ENCODE peak calls at places on chromosomes 13 and 19, in five cellular contexts. F is nephron progenitor cell, I is GM10248, O is BJ, B is psoas muscle. G is an unnamed sample.

GRCh38 chr19:18379803-18380747 is 5.9 kb upstream of the GDF15 start:
- DNase-seq in F (no peak), I (no peak), O (peak), B (peak), G (no peak)

GRCh38 chr13:111202149-111202548 is 87.0 kb downstream of the ARHGEF7 start:
- DNase-seq in F (no peak), I (no peak), O (no peak), B (no peak), G (no peak)

GRCh38 chr13:105638446-105638845 is 897.0 kb downstream of the EFNB2 start:
- DNase-seq in F (no peak), I (no peak), O (no peak), B (no peak), G (no peak)

GRCh38 chr19:20444202-20444885 is 121.2 kb downstream of the ZNF737 start:
- DNase-seq in F (no peak), I (no peak), O (no peak), B (no peak), G (no peak)

GRCh38 chr19:2549701-2550191 is 73.8 kb downstream of the GADD45B start:
- DNase-seq in F (no peak), I (no peak), O (peak), B (peak), G (no peak)

GRCh38 chr13:49246850-49247721 is 639 bp upstream of the CDADC1 start:
- DNase-seq in F (no peak), I (no peak), O (no peak), B (no peak), G (no peak)

GRCh38 chr13:40094056-40094455 is 438.6 kb downstream of the COG6 start:
- DNase-seq in F (no peak), I (no peak), O (no peak), B (no peak), G (no peak)

GRCh38 chr19:44988896-44989563 is 12.2 kb upstream of the RELB start:
- DNase-seq in F (peak), I (peak), O (no peak), B (peak), G (no peak)

GRCh38 chr19:7605490-7606222 is 10.0 kb downstream of the CAMSAP3 start:
- DNase-seq in F (peak), I (peak), O (no peak), B (no peak), G (peak)

GRCh38 chr13:112979406-112979902 is 10.4 kb downstream of the MCF2L start:
- DNase-seq in F (no peak), I (no peak), O (no peak), B (no peak), G (no peak)

GRCh38 chr19:41929536-41930071 is 1.4 kb upstream of the ERFL start:
- DNase-seq in F (no peak), I (no peak), O (no peak), B (no peak), G (no peak)

GRCh38 chr19:41933131-41933458 is 4.8 kb upstream of the ERFL start:
- DNase-seq in F (no peak), I (no peak), O (no peak), B (no peak), G (no peak)

GRCh38 chr19:41932259-41933130 is 4.2 kb upstream of the ERFL start:
- DNase-seq in F (no peak), I (no peak), O (no peak), B (no peak), G (no peak)

GRCh38 chr19:41930322-41930722 is 2.1 kb upstream of the ERFL start:
- DNase-seq in F (no peak), I (no peak), O (no peak), B (no peak), G (no peak)

DNA sequence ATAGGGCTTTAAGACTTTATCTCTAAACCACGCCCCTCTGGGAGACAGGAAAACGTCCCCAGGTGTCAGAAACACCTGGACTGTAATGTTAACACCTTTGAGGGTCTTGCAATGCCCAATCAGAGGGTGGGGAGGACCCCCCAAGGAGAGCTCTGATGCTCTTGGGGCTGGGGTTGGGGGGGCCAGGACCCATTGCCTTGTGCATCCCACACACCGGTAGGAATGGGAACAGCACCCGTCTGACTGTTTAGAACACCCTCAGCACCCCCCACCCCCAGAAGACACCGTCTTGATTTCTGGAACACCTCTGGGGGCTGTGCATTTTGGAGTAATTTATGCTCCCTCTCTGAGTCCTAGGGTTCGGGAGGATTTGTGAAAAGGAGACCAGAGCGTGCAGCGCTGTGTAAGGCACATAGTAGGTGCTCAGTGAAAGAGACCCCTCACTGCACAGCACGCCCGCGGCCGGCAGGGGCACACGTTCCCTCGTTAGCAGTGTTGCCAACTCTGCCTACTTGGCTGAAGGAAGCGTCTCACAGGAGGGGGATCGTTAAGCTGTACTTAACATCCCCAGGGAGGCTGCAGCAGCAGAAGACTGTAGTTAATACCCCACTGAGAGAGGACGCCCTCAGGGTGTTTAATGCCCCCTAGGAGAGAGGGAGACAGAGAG is 2.8 kb upstream of the ERFL start:
- DNase-seq in F (no peak), I (no peak), O (no peak), B (no peak), G (no peak)
- TF ChIP-seq CTCF in F (peak), I (peak), O (peak), B (no peak), G (peak)

GRCh38 chr13:95676100-95676774 is 702 bp upstream of the DNAJC3 start:
- DNase-seq in F (no peak), I (no peak), O (no peak), B (peak), G (peak)
- TF ChIP-seq CTCF in F (no peak), I (no peak), O (no peak), B (no peak), G (no peak)

GRCh38 chr13:30581582-30581981 is 36.1 kb upstream of the USPL1 start:
- DNase-seq in F (no peak), I (peak), O (no peak), B (no peak), G (no peak)
- TF ChIP-seq CTCF in F (no peak), I (peak), O (peak), B (no peak), G (peak)

DNA sequence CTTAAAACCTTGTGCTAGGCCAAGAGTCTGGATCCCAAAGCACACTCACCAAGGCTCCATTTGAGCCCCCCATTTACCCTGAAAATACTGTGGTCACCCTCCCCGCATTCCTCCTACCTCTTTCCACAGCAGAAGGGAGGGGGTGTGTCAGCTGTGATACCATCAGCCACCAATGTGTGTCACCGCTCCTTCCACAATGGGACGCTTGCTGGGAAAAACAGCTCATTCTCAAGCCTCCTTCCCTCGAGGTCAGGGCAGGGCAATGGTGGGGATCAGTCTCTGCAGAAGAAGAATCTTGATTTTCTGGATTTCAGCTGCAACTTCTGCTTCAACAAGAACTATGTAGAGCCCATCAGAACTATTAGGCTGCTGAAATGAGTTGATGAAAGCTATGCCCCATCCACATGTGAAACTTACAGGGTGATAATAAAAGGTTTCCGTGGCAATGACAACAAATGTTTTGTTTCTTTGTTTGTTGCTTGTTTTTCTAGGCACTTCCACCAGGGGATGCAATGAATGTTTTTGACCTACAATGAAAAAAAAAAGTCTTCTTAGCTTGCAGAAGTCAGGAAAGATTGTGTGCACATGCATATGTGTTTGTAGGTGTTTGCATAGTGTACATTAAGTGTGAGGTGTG is 26.4 kb upstream of the ZNF507 start:
- DNase-seq in F (peak), I (no peak), O (no peak), B (no peak), G (no peak)
- TF ChIP-seq CTCF in F (no peak), I (no peak), O (no peak), B (no peak), G (peak)

GRCh38 chr13:85970727-85971126 is 171.5 kb upstream of the SLITRK6 start:
- DNase-seq in F (no peak), I (no peak), O (no peak), B (no peak), G (no peak)
- TF ChIP-seq CTCF in F (no peak), I (no peak), O (no peak), B (no peak), G (no peak)

GRCh38 chr19:30227661-30228112 is 144.5 kb upstream of the ZNF536 start:
- DNase-seq in F (peak), I (peak), O (no peak), B (peak), G (no peak)
- TF ChIP-seq CTCF in F (peak), I (peak), O (peak), B (peak), G (peak)

GRCh38 chr13:74413482-74413881 is 279.3 kb upstream of the KLF12 start:
- DNase-seq in F (no peak), I (no peak), O (no peak), B (no peak), G (no peak)
- TF ChIP-seq CTCF in F (no peak), I (no peak), O (no peak), B (no peak), G (no peak)

GRCh38 chr13:22252281-22252830 is 581.5 kb downstream of the FGF9 start:
- DNase-seq in F (no peak), I (no peak), O (no peak), B (no peak), G (no peak)

GRCh38 chr13:22253107-22253506 is 582.2 kb downstream of the FGF9 start:
- DNase-seq in F (no peak), I (no peak), O (no peak), B (no peak), G (no peak)

DNA sequence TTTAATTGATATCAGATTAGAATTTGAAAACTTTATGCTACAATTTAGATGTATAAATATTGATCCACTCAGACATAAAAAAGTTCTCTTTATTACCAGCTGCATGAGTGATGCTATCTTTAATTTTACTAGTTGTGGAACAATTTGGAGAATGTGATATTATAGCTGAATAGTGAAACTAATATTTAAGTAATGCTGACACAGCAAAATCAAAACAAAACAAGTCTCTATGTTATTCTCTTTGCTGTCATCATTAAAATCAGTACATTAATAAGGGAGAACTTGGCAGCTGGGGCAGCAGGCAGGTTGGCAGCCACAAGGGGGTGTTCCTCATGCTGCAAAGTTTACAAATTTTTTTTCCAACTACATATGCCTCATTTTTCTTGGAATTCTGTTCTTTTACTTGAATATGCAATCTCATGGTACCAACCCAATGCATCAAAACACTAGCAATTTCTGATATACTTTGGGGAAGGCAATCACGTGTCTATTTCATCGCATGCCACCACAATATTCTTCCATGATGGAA is 585.3 kb downstream of the FGF9 start:
- DNase-seq in F (no peak), I (no peak), O (no peak), B (no peak), G (no peak)
- TF ChIP-seq CTCF in F (peak), I (no peak), O (no peak), B (no peak), G (no peak)

GRCh38 chr19:42401365-42402303 is 11.5 kb upstream of the CNFN start:
- DNase-seq in F (peak), I (peak), O (no peak), B (peak), G (no peak)
- TF ChIP-seq CTCF in F (peak), I (peak), O (peak), B (peak), G (peak)

GRCh38 chr19:50461066-50461875 is 15.0 kb upstream of the EMC10 start:
- DNase-seq in F (peak), I (peak), O (peak), B (peak), G (peak)

GRCh38 chr19:50460161-50460765 is 16.0 kb upstream of the EMC10 start:
- DNase-seq in F (no peak), I (peak), O (no peak), B (no peak), G (peak)

GRCh38 chr19:50465000-50465399 is 11.3 kb upstream of the EMC10 start:
- DNase-seq in F (no peak), I (no peak), O (no peak), B (no peak), G (no peak)

GRCh38 chr19:50464348-50464747 is 12.0 kb upstream of the EMC10 start:
- DNase-seq in F (no peak), I (no peak), O (no peak), B (no peak), G (no peak)

GRCh38 chr19:50462970-50463369 is 13.3 kb upstream of the EMC10 start:
- DNase-seq in F (no peak), I (no peak), O (no peak), B (no peak), G (no peak)
- TF ChIP-seq CTCF in F (no peak), I (no peak), O (no peak), B (no peak), G (no peak)